ENCODE peak calls at places on chromosomes 5 and 9, in six cellular contexts. V is sigmoid colon, C is lower lobe of right lung, A is left ventricle myocardium inferior, T is GM12864, M is transverse colon. U is an unnamed sample.

GRCh38 chr9:135262248-135262647 is 174.8 kb downstream of the OLFM1 start:
- DNase-seq in A (no peak), V (no peak), M (no peak), T (no peak), C (no peak), U (no peak)

GRCh38 chr5:149036970-149037369 is 25.9 kb downstream of the SH3TC2 start:
- DNase-seq in T (no peak), A (no peak), C (no peak), V (no peak), M (no peak), U (no peak)

GRCh38 chr9:93185261-93186150 is 1.6 kb downstream of the WNK2 start:
- DNase-seq in T (no peak), C (no peak), M (peak), V (no peak), A (no peak), U (no peak)

GRCh38 chr9:89427621-89428221 is 70.2 kb downstream of the SEMA4D start:
- DNase-seq in M (no peak), T (no peak), V (no peak), C (no peak), A (no peak), U (no peak)

GRCh38 chr5:912356-913091 is 19.8 kb downstream of the TRIP13 start:
- DNase-seq in M (no peak), T (no peak), C (peak), A (no peak), V (no peak), U (no peak)

GRCh38 chr5:91955610-91956009 is 572.5 kb upstream of the ARRDC3 start:
- DNase-seq in M (no peak), A (peak), T (no peak), V (no peak), C (no peak), U (no peak)

GRCh38 chr5:38765461-38765861 is 80.4 kb upstream of the OSMR start:
- DNase-seq in M (no peak), V (no peak), C (no peak), A (no peak), T (no peak), U (no peak)

GRCh38 chr5:89343666-89344065 is 460.7 kb upstream of the MEF2C start:
- DNase-seq in M (peak), C (no peak), T (peak), V (no peak), A (no peak), U (peak)

GRCh38 chr5:132257131-132258101 is at the start of gene PDLIM4:
- DNase-seq in C (no peak), A (no peak), M (peak), V (peak), T (no peak), U (no peak)

GRCh38 chr5:148418511-148418910 is 34.8 kb downstream of the FBXO38 start:
- DNase-seq in T (no peak), V (no peak), M (no peak), A (no peak), C (no peak), U (no peak)

GRCh38 chr5:18772475-18772874 is 1138.2 kb downstream of the TAF11L14 start:
- DNase-seq in T (no peak), M (no peak), V (no peak), C (no peak), A (no peak), U (no peak)

GRCh38 chr5:150801117-150801927 is 22.8 kb downstream of the SMIM3 start:
- DNase-seq in V (no peak), M (peak), C (no peak), T (no peak), A (no peak), U (no peak)

GRCh38 chr9:87812375-87813118 is 70.1 kb upstream of the SPATA31E1 start:
- DNase-seq in V (no peak), M (no peak), T (no peak), C (no peak), A (no peak), U (peak)
- TF ChIP-seq CTCF in V (peak), M (peak), T (peak), C (peak), A (peak), U (peak)

DNA sequence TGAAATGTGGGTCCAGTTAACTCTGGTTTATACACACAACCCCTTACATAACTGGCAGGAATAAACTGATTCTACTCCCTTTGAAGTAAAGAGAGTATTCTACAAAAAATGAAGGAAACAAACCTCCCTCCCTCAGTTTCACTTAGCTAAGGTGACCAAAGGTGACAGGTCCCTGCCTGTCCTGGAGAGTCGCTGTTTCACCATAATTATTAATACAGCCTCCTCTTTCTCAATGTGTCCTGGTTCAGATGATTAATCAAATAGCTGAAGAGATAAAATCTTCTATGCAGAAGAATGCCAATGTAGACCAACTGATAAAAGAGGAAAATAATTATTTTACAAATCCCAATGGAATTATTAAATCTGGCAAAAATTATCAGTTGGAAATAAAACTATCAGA is 163.7 kb upstream of the GNA14 start:
- DNase-seq in T (no peak), A (no peak), M (no peak), C (no peak), V (no peak), U (no peak)
- TF ChIP-seq CTCF in T (no peak), A (no peak), M (no peak), C (no peak), V (no peak), U (no peak)

DNA sequence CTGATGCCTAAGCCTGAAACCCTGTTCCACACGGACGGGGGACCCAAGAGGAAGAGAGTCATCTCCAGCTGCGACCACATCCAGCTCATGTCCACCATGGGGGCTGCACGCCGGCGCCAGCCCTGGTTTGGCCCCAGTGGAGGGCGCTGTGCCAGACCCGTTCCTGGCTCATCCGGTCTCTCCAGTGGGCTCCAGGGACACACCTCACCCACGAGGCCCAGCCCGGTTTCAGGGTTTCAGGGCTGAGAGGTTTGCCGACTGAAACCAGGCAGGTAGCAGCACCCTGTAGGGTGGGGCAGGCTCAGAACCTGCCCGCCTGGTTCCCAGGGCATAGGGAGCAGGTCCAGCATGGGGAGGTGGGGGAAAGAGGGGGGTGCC is 71.4 kb upstream of the STXBP1 start:
- DNase-seq in A (no peak), M (no peak), C (peak), T (no peak), V (no peak), U (no peak)
- TF ChIP-seq CTCF in A (no peak), M (no peak), C (peak), T (no peak), V (no peak), U (no peak)

DNA sequence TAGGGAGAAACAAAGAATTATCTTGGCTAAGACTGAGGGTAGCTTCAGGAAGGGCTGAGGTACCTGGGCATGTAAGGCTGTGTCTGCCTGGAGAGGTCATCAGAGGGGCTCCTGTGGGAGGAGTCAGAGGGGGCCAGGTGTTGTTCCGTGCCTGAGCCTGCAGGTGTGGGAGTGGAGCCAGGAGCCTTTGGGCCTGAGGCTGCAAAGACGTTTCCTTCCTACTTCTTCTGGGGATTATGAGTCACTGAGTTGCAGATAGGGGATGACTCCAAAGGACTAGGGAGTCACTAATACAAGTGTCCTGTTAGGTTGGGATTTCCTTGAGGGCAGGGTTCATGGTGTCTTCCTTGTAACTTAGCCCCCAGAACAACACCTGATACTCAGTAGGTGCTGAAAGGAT is 391.1 kb downstream of the ARHGEF28 start:
- DNase-seq in V (no peak), M (no peak), C (no peak), T (no peak), A (no peak), U (no peak)
- TF ChIP-seq CTCF in V (no peak), M (no peak), C (no peak), T (no peak), A (no peak), U (no peak)

GRCh38 chr5:140806834-140807775 is at the start of gene PCDHA4:
- DNase-seq in C (no peak), A (no peak), T (no peak), V (no peak), M (peak), U (no peak)
- TF ChIP-seq CTCF in C (peak), A (peak), T (peak), V (no peak), M (no peak), U (no peak)